ENCODE peak calls at places on chromosome 19, in seven cellular contexts. A is PC-9, T is epithelial cell of esophagus, K is bronchial epithelial cell, U is HTR-8/SVneo, D is germinal center, H is uterus. F is an unnamed sample.

GRCh38 chr19:30061557-30062330 is 119.7 kb downstream of the URI1 start:
- DNase-seq in H (no peak), A (no peak), D (no peak), T (no peak), U (no peak), K (no peak), F (no peak)

GRCh38 chr19:53183146-53183545 is 10.0 kb downstream of the ZNF665 start:
- DNase-seq in U (peak; percentile 47), T (peak; percentile 11), K (no peak), A (no peak), D (no peak), H (no peak), F (no peak)

GRCh38 chr19:19997656-19998268 is 41.5 kb downstream of the ZNF682 start:
- DNase-seq in H (peak; percentile 15), K (no peak), U (no peak), T (peak; percentile 3), D (peak; percentile 62), A (no peak), F (peak; percentile 17)

GRCh38 chr19:49056101-49056901 is 1.2 kb downstream of the CGB7 start:
- DNase-seq in T (peak; percentile 68), K (peak; percentile 57), D (peak; percentile 80), H (peak; percentile 28), A (peak; percentile 54), U (peak; percentile 85), F (peak; percentile 54)

GRCh38 chr19:15618321-15618720 is 3.3 kb downstream of the CYP4F8 start:
- DNase-seq in K (no peak), A (no peak), U (no peak), H (no peak), D (no peak), T (no peak), F (no peak)

GRCh38 chr19:15110418-15110815 is 3.2 kb downstream of the SYDE1 start:
- DNase-seq in K (no peak), D (no peak), U (no peak), H (no peak), T (no peak), A (no peak), F (no peak)

GRCh38 chr19:34990578-34991192 is 9.4 kb upstream of the GRAMD1A start:
- DNase-seq in D (no peak), U (no peak), A (no peak), K (no peak), H (no peak), T (no peak), F (no peak)

GRCh38 chr19:28201462-28201943 is 1011.4 kb downstream of the UQCRFS1 start:
- DNase-seq in U (no peak), A (no peak), K (no peak), D (no peak), H (no peak), T (no peak), F (no peak)

GRCh38 chr19:17847538-17848366 is at the start of gene JAK3:
- DNase-seq in H (no peak), A (no peak), T (peak; percentile 44), D (peak; percentile 85), U (no peak), K (peak; percentile 33), F (peak; percentile 77)

GRCh38 chr19:32130241-32130753 is 215.1 kb upstream of the ZNF507 start:
- DNase-seq in H (peak; percentile 67), D (no peak), A (no peak), K (no peak), U (no peak), T (no peak), F (no peak)

GRCh38 chr19:294819-295686 is 3.9 kb upstream of the PLPP2 start:
- DNase-seq in U (no peak), A (no peak), K (no peak), T (peak; percentile 40), H (peak; percentile 46), D (peak; percentile 66), F (no peak)

GRCh38 chr19:29587518-29587986 is 18.5 kb upstream of the POP4 start:
- DNase-seq in D (no peak), H (no peak), T (peak; percentile 21), A (no peak), U (no peak), K (peak; percentile 24), F (no peak)

GRCh38 chr19:15280915-15281683 is 48.9 kb upstream of the EPHX3 start:
- DNase-seq in A (peak; percentile 77), U (no peak), D (no peak), T (peak; percentile 86), K (peak; percentile 67), H (peak; percentile 74), F (no peak)

GRCh38 chr19:37966211-37967072 is 59.4 kb downstream of the SIPA1L3 start:
- DNase-seq in T (peak; percentile 84), A (no peak), K (peak; percentile 78), H (no peak), U (peak; percentile 29), D (no peak), F (no peak)

GRCh38 chr19:2180881-2181617 is 17.3 kb downstream of the DOT1L start:
- DNase-seq in H (no peak), T (no peak), D (no peak), K (no peak), U (no peak), A (no peak), F (no peak)

GRCh38 chr19:41324921-41325639 is 15.1 kb downstream of the CCDC97 start:
- DNase-seq in K (peak; percentile 85), H (peak; percentile 88), U (peak; percentile 85), A (no peak), T (peak; percentile 76), D (no peak), F (no peak)

GRCh38 chr19:42498387-42498786 is 29.9 kb downstream of the CEACAM1 start:
- DNase-seq in D (no peak), A (no peak), K (no peak), T (no peak), H (no peak), U (no peak), F (no peak)

GRCh38 chr19:55508120-55508519 is 19.9 kb downstream of the SSC5D start:
- DNase-seq in H (no peak), A (no peak), T (no peak), K (no peak), U (no peak), D (no peak), F (no peak)

GRCh38 chr19:54696766-54697165 is 27.5 kb upstream of the KIR3DL3 start:
- DNase-seq in T (no peak), D (no peak), A (peak; percentile 17), K (no peak), H (no peak), U (no peak), F (no peak)

GRCh38 chr19:13962738-13963602 is 10.7 kb downstream of the DCAF15 start:
- DNase-seq in T (no peak), H (peak; percentile 64), K (no peak), A (no peak), D (no peak), U (no peak), F (no peak)

GRCh38 chr19:54451331-54451871 is 2.4 kb downstream of the LENG8 start:
- DNase-seq in U (no peak), T (peak; percentile 29), A (no peak), D (no peak), H (no peak), K (peak; percentile 31), F (no peak)

GRCh38 chr19:54026656-54027055 is 35.2 kb downstream of the CACNG6 start:
- DNase-seq in A (no peak), D (no peak), K (peak; percentile 29), U (no peak), T (peak; percentile 22), H (no peak), F (no peak)

F was measured in naive B cell.